ENCODE peak calls at places on chromosomes 2 and 18, in eight cellular contexts. F is GM23338, U is HepG2, V is spleen, P is ACHN, G is caudate nucleus, A is iPS-NIHi11, S is activated T-cell treated with anti-CD3 and anti-CD28 coated beads for 1 hour. X is an unnamed sample.

GRCh38 chr2:165469417-165469816 is at the start of gene CSRNP3:
- DNase-seq in F (peak; percentile 95), U (peak; percentile 42), V (no peak), P (peak; percentile 95), G (peak; percentile 71), A (peak; percentile 84), S (no peak), X (peak; percentile 60)

GRCh38 chr2:54629914-54630609 is 93.4 kb upstream of the EML6 start:
- DNase-seq in F (no peak), U (peak; percentile 81), V (no peak), P (peak; percentile 72), G (no peak), A (no peak), S (no peak), X (no peak)

GRCh38 chr2:112627060-112628040 is 18.4 kb upstream of the SLC20A1 start:
- DNase-seq in F (no peak), U (no peak), V (no peak), P (peak; percentile 91), G (no peak), A (no peak), S (no peak), X (no peak)

GRCh38 chr18:70698574-70698973 is 409.7 kb downstream of the SOCS6 start:
- DNase-seq in F (no peak), U (peak; percentile 6), V (no peak), P (no peak), G (no peak), A (no peak), S (no peak), X (no peak)

GRCh38 chr18:39480494-39481245 is 1915.1 kb upstream of the CELF4 start:
- DNase-seq in F (no peak), U (no peak), V (no peak), P (no peak), G (no peak), A (no peak), S (no peak), X (no peak)

GRCh38 chr2:232239956-232240681 is 138.4 kb upstream of the ALPP start:
- DNase-seq in F (no peak), U (no peak), V (no peak), P (peak; percentile 49), G (no peak), A (no peak), S (no peak), X (no peak)

GRCh38 chr2:3041841-3042600 is 335.6 kb downstream of the EIPR1 start:
- DNase-seq in F (no peak), U (no peak), V (no peak), P (no peak), G (peak; percentile 19), A (no peak), S (no peak), X (no peak)

GRCh38 chr2:30959653-30960052 is 152.4 kb upstream of the CAPN13 start:
- DNase-seq in F (no peak), U (no peak), V (no peak), P (no peak), G (no peak), A (no peak), S (no peak), X (no peak)

GRCh38 chr2:190722061-190722759 is 73.3 kb downstream of the NAB1 start:
- DNase-seq in F (no peak), U (no peak), V (no peak), P (no peak), G (no peak), A (no peak), S (no peak), X (peak; percentile 16)

GRCh38 chr18:28147674-28148171 is 29.2 kb downstream of the CDH2 start:
- DNase-seq in F (no peak), U (peak; percentile 24), V (no peak), P (no peak), G (no peak), A (no peak), S (no peak), X (no peak)

GRCh38 chr2:181004647-181005325 is 24.4 kb downstream of the UBE2E3 start:
- DNase-seq in F (no peak), U (no peak), V (no peak), P (no peak), G (no peak), A (no peak), S (no peak), X (no peak)

GRCh38 chr2:235512699-235513053 is 18.8 kb downstream of the AGAP1 start:
- DNase-seq in F (no peak), U (no peak), V (peak; percentile 34), P (no peak), G (no peak), A (no peak), S (no peak), X (no peak)

GRCh38 chr2:24919100-24919976 is 699 bp downstream of the ADCY3 start:
- DNase-seq in F (peak; percentile 50), U (no peak), V (peak; percentile 76), P (peak; percentile 31), G (no peak), A (peak; percentile 55), S (peak; percentile 31), X (no peak)

X was measured in hypothalamus.